ENCODE peak calls at places on chromosomes 7 and 10, in six cellular contexts. One of them, this sample, is unnamed.

GRCh38 chr7:141483044-141483443 is 68.2 kb upstream of the AGK start:
- DNase-seq in BJ: no peak
- DNase-seq in Peyer's patch: no peak
- DNase-seq in RWPE2: no peak
- DNase-seq in AG09309: no peak
- DNase-seq in hepatocyte: no peak
- DNase-seq in this sample: no peak

GRCh38 chr10:9858816-9859215 is 1158.9 kb upstream of the CELF2 start:
- DNase-seq in BJ: no peak
- DNase-seq in Peyer's patch: no peak
- DNase-seq in RWPE2: no peak
- DNase-seq in AG09309: no peak
- DNase-seq in hepatocyte: no peak
- DNase-seq in this sample: no peak

GRCh38 chr10:29555746-29556481 is 78.9 kb downstream of the SVIL start:
- DNase-seq in BJ: peak
- DNase-seq in Peyer's patch: no peak
- DNase-seq in RWPE2: no peak
- DNase-seq in AG09309: peak
- DNase-seq in hepatocyte: no peak
- DNase-seq in this sample: no peak

GRCh38 chr7:95472521-95473160 is 13.1 kb upstream of the ASB4 start:
- DNase-seq in BJ: no peak
- DNase-seq in Peyer's patch: no peak
- DNase-seq in RWPE2: no peak
- DNase-seq in AG09309: peak
- DNase-seq in hepatocyte: no peak
- DNase-seq in this sample: peak

GRCh38 chr10:84226616-84227015 is 1.3 kb upstream of the LRIT2 start:
- DNase-seq in BJ: no peak
- DNase-seq in Peyer's patch: no peak
- DNase-seq in RWPE2: no peak
- DNase-seq in AG09309: no peak
- DNase-seq in hepatocyte: no peak
- DNase-seq in this sample: no peak

GRCh38 chr10:27659786-27660185 is 85.8 kb downstream of the MKX start:
- DNase-seq in BJ: no peak
- DNase-seq in Peyer's patch: no peak
- DNase-seq in RWPE2: no peak
- DNase-seq in AG09309: no peak
- DNase-seq in hepatocyte: no peak
- DNase-seq in this sample: no peak

GRCh38 chr10:35598379-35598778 is 6.8 kb upstream of the GJD4 start:
- DNase-seq in BJ: no peak
- DNase-seq in Peyer's patch: no peak
- DNase-seq in RWPE2: no peak
- DNase-seq in AG09309: no peak
- DNase-seq in hepatocyte: peak
- DNase-seq in this sample: no peak

GRCh38 chr10:43229208-43230061 is 37.4 kb downstream of the RASGEF1A start:
- DNase-seq in BJ: no peak
- DNase-seq in Peyer's patch: peak
- DNase-seq in RWPE2: peak
- DNase-seq in AG09309: no peak
- DNase-seq in hepatocyte: peak
- DNase-seq in this sample: no peak

GRCh38 chr10:124224331-124225028 is 131.1 kb upstream of the CHST15 start:
- DNase-seq in BJ: no peak
- DNase-seq in Peyer's patch: no peak
- DNase-seq in RWPE2: no peak
- DNase-seq in AG09309: peak
- DNase-seq in hepatocyte: no peak
- DNase-seq in this sample: no peak

GRCh38 chr10:112279482-112279881 is 3.7 kb upstream of the TECTB start:
- DNase-seq in BJ: no peak
- DNase-seq in Peyer's patch: no peak
- DNase-seq in RWPE2: no peak
- DNase-seq in AG09309: no peak
- DNase-seq in hepatocyte: peak
- DNase-seq in this sample: no peak

GRCh38 chr7:2932761-2933251 is 88.7 kb upstream of the GNA12 start:
- DNase-seq in BJ: no peak
- DNase-seq in Peyer's patch: no peak
- DNase-seq in RWPE2: peak
- DNase-seq in AG09309: no peak
- DNase-seq in hepatocyte: no peak
- DNase-seq in this sample: no peak

GRCh38 chr10:50788951-50789904 is 49.5 kb downstream of the ASAH2B start:
- DNase-seq in BJ: no peak
- DNase-seq in Peyer's patch: no peak
- DNase-seq in RWPE2: no peak
- DNase-seq in AG09309: peak
- DNase-seq in hepatocyte: peak
- DNase-seq in this sample: no peak

GRCh38 chr10:13001041-13001886 is at the start of gene CCDC3:
- DNase-seq in BJ: no peak
- DNase-seq in Peyer's patch: no peak
- DNase-seq in RWPE2: no peak
- DNase-seq in AG09309: no peak
- DNase-seq in hepatocyte: peak
- DNase-seq in this sample: no peak

GRCh38 chr7:80488406-80488805 is 23.5 kb downstream of the GNAT3 start:
- DNase-seq in BJ: no peak
- DNase-seq in Peyer's patch: no peak
- DNase-seq in RWPE2: no peak
- DNase-seq in AG09309: no peak
- DNase-seq in hepatocyte: no peak
- DNase-seq in this sample: no peak

GRCh38 chr10:121281576-121281975 is 316.7 kb downstream of the FGFR2 start:
- DNase-seq in BJ: no peak
- DNase-seq in Peyer's patch: no peak
- DNase-seq in RWPE2: no peak
- DNase-seq in AG09309: no peak
- DNase-seq in hepatocyte: no peak
- DNase-seq in this sample: no peak

GRCh38 chr10:94630017-94630688 is 53.4 kb upstream of the CYP2C18 start:
- DNase-seq in BJ: no peak
- DNase-seq in Peyer's patch: no peak
- DNase-seq in RWPE2: no peak
- DNase-seq in AG09309: no peak
- DNase-seq in hepatocyte: peak
- DNase-seq in this sample: no peak
- TF ChIP-seq CTCF in BJ: peak
- TF ChIP-seq CTCF in Peyer's patch: peak
- TF ChIP-seq CTCF in RWPE2: peak
- TF ChIP-seq CTCF in AG09309: peak
- TF ChIP-seq CTCF in hepatocyte: peak
- TF ChIP-seq CTCF in this sample: peak

GRCh38 chr10:97888134-97888533 is 38.5 kb downstream of the GOLGA7B start:
- DNase-seq in BJ: no peak
- DNase-seq in Peyer's patch: no peak
- DNase-seq in RWPE2: no peak
- DNase-seq in AG09309: no peak
- DNase-seq in hepatocyte: no peak
- DNase-seq in this sample: no peak

GRCh38 chr10:97887399-97887798 is 37.8 kb downstream of the GOLGA7B start:
- DNase-seq in BJ: no peak
- DNase-seq in Peyer's patch: no peak
- DNase-seq in RWPE2: no peak
- DNase-seq in AG09309: no peak
- DNase-seq in hepatocyte: no peak
- DNase-seq in this sample: no peak

GRCh38 chr10:97889461-97890265 is 40.0 kb downstream of the GOLGA7B start:
- DNase-seq in BJ: no peak
- DNase-seq in Peyer's patch: no peak
- DNase-seq in RWPE2: peak
- DNase-seq in AG09309: no peak
- DNase-seq in hepatocyte: peak
- DNase-seq in this sample: peak

GRCh38 chr10:97886264-97886663 is 36.6 kb downstream of the GOLGA7B start:
- DNase-seq in BJ: no peak
- DNase-seq in Peyer's patch: no peak
- DNase-seq in RWPE2: no peak
- DNase-seq in AG09309: no peak
- DNase-seq in hepatocyte: no peak
- DNase-seq in this sample: no peak

DNA sequence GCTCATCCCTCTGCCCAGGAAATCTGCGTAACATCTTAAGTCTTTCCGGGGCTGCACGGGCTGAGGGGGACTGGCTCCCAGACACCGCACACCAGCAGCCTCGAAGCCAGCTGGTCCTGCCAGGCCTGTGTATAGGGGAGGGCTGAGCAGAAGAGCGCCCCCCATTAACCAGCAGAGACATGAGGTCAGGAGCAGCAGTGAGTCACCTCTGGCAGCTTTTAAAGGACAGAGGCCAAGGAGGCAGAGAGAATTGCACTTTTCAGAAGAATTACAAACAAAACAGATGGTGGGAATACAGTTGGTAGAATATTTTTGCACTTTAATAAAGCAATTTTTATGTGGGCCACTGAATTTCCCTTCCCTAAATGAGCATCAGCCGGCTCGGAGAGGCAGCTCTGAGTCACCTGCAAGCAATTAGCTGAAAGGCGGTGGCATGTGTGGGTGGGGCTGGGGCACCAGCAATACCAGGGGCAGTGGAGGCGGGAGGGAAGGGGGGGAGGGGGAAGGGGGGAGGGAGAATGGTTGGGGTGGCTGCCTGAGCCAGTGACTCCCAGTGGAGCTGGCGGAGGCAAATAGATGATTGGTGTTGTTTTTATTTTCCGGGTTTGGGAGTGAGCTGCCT is 39.1 kb downstream of the GOLGA7B start:
- DNase-seq in BJ: no peak
- DNase-seq in Peyer's patch: no peak
- DNase-seq in RWPE2: peak
- DNase-seq in AG09309: peak
- DNase-seq in hepatocyte: peak
- DNase-seq in this sample: peak
- TF ChIP-seq CTCF in BJ: peak
- TF ChIP-seq CTCF in Peyer's patch: no peak
- TF ChIP-seq CTCF in RWPE2: peak
- TF ChIP-seq CTCF in AG09309: peak
- TF ChIP-seq CTCF in hepatocyte: no peak
- TF ChIP-seq CTCF in this sample: no peak

DNA sequence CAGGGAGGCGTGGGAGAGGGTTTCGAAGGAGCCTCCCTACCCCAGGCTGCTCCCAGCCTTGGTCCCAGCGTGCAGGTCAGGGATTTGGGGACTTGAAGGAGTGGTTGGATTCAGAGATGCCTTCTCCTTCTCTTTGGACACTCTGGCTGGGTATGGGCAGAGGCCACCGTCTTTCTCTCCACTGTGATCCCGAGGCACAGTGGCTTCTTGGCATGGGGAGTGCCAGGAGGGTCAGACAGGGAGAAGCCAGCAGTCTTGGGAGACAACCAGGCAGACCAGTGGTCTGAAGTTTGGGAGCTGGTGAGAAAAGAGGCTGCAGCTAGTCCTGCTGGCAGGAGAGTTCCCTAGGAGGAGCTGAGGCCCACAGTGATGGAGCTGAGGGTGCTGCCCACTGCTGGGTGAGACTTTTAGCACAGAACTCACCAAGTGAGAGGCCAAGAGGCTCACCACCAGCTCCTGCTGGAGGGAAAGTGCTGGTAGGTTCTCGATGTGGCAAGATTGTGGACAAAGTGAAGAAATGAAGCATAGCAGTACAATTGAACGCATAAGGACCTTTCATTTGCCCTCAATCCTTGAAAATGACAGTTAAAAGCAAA is 35.2 kb upstream of the WDFY4 start:
- DNase-seq in BJ: no peak
- DNase-seq in Peyer's patch: no peak
- DNase-seq in RWPE2: no peak
- DNase-seq in AG09309: no peak
- DNase-seq in hepatocyte: no peak
- DNase-seq in this sample: no peak
- TF ChIP-seq CTCF in BJ: peak
- TF ChIP-seq CTCF in Peyer's patch: no peak
- TF ChIP-seq CTCF in RWPE2: no peak
- TF ChIP-seq CTCF in AG09309: peak
- TF ChIP-seq CTCF in hepatocyte: peak
- TF ChIP-seq CTCF in this sample: peak

GRCh38 chr10:114724295-114724694 is 66.2 kb upstream of the ABLIM1 start:
- DNase-seq in BJ: no peak
- DNase-seq in Peyer's patch: no peak
- DNase-seq in RWPE2: peak
- DNase-seq in AG09309: no peak
- DNase-seq in hepatocyte: no peak
- DNase-seq in this sample: no peak
- TF ChIP-seq CTCF in BJ: no peak
- TF ChIP-seq CTCF in Peyer's patch: no peak
- TF ChIP-seq CTCF in RWPE2: no peak
- TF ChIP-seq CTCF in AG09309: no peak
- TF ChIP-seq CTCF in hepatocyte: no peak
- TF ChIP-seq CTCF in this sample: no peak

This sample was measured in AG09319.